ENCODE peak calls at places on chromosomes 13 and 19, in six cellular contexts. W is K562, Q is A549, Y is HepG2, T is GM12878, F is endothelial cell of umbilical vein. D is an unnamed sample.

GRCh38 chr13:30017880-30018279 is 167.5 kb upstream of the UBL3 start:
- DNase-seq in W (no peak), Q (no peak), Y (no peak), T (no peak), F (no peak), D (no peak)

GRCh38 chr19:35935911-35936737 is at the start of gene LRFN3:
- DNase-seq in W (peak; percentile 54), Q (peak; percentile 94), Y (peak; percentile 21), T (no peak), F (peak; percentile 45), D (peak; percentile 20)

GRCh38 chr13:73421310-73421912 is 362.6 kb downstream of the KLF5 start:
- DNase-seq in W (no peak), Q (no peak), Y (no peak), T (no peak), F (no peak), D (no peak)

GRCh38 chr19:4695224-4695731 is 25.1 kb upstream of the MYDGF start:
- DNase-seq in W (no peak), Q (no peak), Y (no peak), T (no peak), F (no peak), D (no peak)

GRCh38 chr13:113800576-113800926 is 41.5 kb downstream of the TMEM255B start:
- DNase-seq in W (no peak), Q (no peak), Y (no peak), T (no peak), F (no peak), D (no peak)

GRCh38 chr19:14472202-14472961 is 2.8 kb downstream of the PTGER1 start:
- DNase-seq in W (peak; percentile 86), Q (peak; percentile 57), Y (no peak), T (no peak), F (peak; percentile 51), D (peak; percentile 92)

GRCh38 chr13:110290811-110291210 is 16.1 kb downstream of the COL4A1 start:
- DNase-seq in W (no peak), Q (no peak), Y (no peak), T (no peak), F (no peak), D (no peak)

GRCh38 chr13:25135896-25136295 is 36.2 kb downstream of the AMER2 start:
- DNase-seq in W (no peak), Q (no peak), Y (no peak), T (no peak), F (no peak), D (no peak)

GRCh38 chr13:81488021-81488420 is 1147.1 kb upstream of the SPRY2 start:
- DNase-seq in W (no peak), Q (no peak), Y (no peak), T (no peak), F (no peak), D (no peak)

GRCh38 chr13:83183439-83184149 is 698.7 kb downstream of the SLITRK1 start:
- DNase-seq in W (no peak), Q (no peak), Y (no peak), T (no peak), F (no peak), D (no peak)

GRCh38 chr13:63636231-63636993 is 2220.8 kb upstream of the PCDH20 start:
- DNase-seq in W (no peak), Q (peak; percentile 0), Y (no peak), T (peak; percentile 8), F (peak; percentile 45), D (no peak)

GRCh38 chr19:53388168-53388567 is 6.8 kb upstream of the ZNF765 start:
- DNase-seq in W (no peak), Q (no peak), Y (no peak), T (no peak), F (no peak), D (no peak)

GRCh38 chr19:17671906-17672305 is 16.2 kb downstream of the UNC13A start:
- DNase-seq in W (peak; percentile 79), Q (no peak), Y (peak; percentile 24), T (no peak), F (peak; percentile 38), D (peak; percentile 42)

GRCh38 chr13:62512194-62513141 is 1096.8 kb upstream of the PCDH20 start:
- DNase-seq in W (peak; percentile 9), Q (peak; percentile 1), Y (peak; percentile 29), T (peak; percentile 24), F (peak; percentile 9), D (peak; percentile 67)
- TF ChIP-seq MYC in W (no peak), Q (no peak), Y (no peak), T (peak; percentile 24), F (no peak), D (peak; percentile 90)

DNA sequence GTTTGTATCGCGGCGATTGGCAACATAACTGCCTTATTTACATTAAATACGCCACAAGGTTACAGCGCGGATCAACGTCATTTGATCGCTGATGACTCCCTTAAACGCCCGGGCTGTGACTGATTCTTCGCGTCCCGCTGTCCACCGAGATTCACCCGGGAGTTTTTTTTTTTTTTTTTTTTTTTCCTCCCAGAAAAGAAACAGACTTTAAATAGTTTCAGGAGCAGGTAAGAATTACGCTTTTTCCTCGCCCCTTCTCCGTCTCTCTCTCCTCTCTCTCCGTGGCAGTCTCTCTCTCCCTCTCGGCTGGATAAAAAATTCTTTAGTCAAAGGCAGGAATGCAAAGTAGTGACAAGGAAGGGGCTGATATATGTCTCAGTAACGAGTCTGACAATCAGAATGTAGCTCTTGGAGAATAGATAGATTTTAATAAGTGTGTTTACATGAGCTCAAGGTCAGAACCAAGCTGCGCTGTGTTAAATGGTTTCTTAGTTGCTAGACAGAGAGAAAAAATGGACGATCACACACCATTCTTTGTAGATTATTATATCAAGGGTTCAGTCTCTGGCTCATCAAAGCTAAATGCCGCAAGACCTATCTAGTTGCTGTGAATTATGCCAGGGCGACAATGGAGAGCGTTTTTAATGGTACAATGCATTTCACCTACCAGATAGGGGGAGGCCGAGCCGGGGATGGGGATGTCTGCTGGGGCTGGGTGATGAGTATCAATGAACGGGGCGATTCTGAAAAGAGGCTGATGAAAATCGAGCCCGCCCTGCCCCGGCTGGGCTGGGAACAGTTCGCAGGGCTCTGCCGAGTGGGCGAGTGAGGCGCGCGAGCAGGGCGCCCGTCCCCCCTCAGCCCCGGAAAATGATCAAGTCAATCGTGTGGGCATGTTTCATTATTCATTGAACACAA is 147.2 kb upstream of the ZNF536 start:
- DNase-seq in W (no peak), Q (peak; percentile 47), Y (no peak), T (no peak), F (no peak), D (no peak)
- H3K4me3 ChIP-seq in W (no peak overlapping the region), Q (peak overlapping the region; percentile 71), Y (no peak overlapping the region), T (no peak overlapping the region), F (no peak overlapping the region), D (no peak overlapping the region)

GRCh38 chr19:48967346-48968178 is 2.5 kb downstream of the FTL start:
- DNase-seq in W (peak; percentile 80), Q (peak; percentile 60), Y (peak; percentile 74), T (no peak), F (no peak), D (peak; percentile 55)

GRCh38 chr19:48965033-48965805 is at the start of gene FTL:
- DNase-seq in W (peak; percentile 99), Q (peak; percentile 99), Y (peak; percentile 95), T (peak; percentile 82), F (peak; percentile 96), D (peak; percentile 97)

GRCh38 chr19:48966541-48967345 is 1.6 kb downstream of the FTL start:
- DNase-seq in W (peak; percentile 70), Q (no peak), Y (no peak), T (no peak), F (no peak), D (peak; percentile 39)

GRCh38 chr19:48964205-48965032 is 690 bp upstream of the FTL start:
- DNase-seq in W (peak; percentile 83), Q (peak; percentile 63), Y (peak; percentile 34), T (no peak), F (no peak), D (no peak)

DNA sequence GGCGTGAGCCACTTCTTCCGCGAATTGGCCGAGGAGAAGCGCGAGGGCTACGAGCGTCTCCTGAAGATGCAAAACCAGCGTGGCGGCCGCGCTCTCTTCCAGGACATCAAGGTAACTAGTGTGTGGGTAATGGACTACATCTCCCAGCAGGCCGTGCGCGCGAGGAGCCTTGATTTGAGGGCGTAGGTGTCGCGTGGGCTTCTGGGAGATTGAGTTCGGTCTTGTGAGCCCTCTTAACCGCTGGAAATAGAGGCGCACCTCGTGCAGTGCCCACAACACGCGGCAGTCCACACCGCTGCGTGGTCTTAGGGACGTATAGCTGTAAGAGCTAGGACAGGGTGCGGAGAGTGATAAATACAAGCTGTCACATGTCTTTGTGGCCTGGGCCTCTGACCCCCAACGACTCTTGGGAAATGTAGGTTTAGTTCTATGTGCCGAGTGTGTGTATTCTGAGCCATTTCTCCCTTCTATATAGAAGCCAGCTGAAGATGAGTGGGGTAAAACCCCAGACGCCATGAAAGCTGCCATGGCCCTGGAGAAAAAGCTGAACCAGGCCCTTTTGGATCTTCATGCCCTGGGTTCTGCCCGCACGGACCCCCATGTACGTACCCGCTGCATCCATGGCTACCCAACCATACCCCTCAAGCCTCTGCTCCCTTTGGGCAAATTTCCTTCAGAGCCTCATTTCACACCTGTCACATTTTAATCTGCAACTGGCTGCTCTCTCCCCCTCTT is 864 bp downstream of the FTL start:
- DNase-seq in W (peak; percentile 88), Q (peak; percentile 49), Y (peak; percentile 58), T (peak; percentile 72), F (peak; percentile 85), D (peak; percentile 88)
- TF ChIP-seq POLR2A in W (no peak), Q (no peak), Y (no peak), T (peak; percentile 79), F (peak; percentile 79), D (no peak)

DNA sequence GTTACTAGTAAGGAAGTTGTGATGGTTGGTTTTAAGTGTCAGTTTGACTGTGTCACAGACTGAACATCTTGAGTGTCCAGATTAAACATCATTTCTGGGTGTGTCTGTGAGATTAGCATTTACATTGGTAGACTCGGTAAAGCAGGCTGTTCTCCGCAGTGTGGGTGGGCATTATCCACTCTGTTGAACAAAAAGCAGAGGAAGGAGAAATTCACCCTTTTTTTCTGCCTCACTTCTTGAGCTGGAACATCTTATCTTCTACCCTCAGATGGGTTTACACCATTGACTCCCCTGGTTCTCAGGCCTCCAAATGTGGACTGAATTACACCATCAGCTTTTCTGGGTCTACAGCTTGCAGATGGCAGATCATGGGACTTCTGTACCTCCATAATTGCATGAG is 63.7 kb upstream of the ZDHHC20 start:
- DNase-seq in W (peak; percentile 81), Q (no peak), Y (no peak), T (no peak), F (no peak), D (no peak)
- TF ChIP-seq MYC in W (no peak), Q (no peak), Y (no peak), T (no peak), F (no peak), D (no peak)

GRCh38 chr19:1675633-1676350 is 23.4 kb upstream of the TCF3 start:
- DNase-seq in W (peak; percentile 65), Q (no peak), Y (no peak), T (no peak), F (no peak), D (no peak)
- H3K4me3 ChIP-seq in W (peak overlapping the region; percentile 38), Q (peak overlapping the region; percentile 48), Y (no peak overlapping the region), T (no peak overlapping the region), F (no peak overlapping the region), D (no peak overlapping the region)

GRCh38 chr13:33003458-33004019 is 12.7 kb upstream of the KL start:
- DNase-seq in W (no peak), Q (no peak), Y (no peak), T (no peak), F (no peak), D (no peak)

GRCh38 chr13:32997399-32997798 is 18.8 kb upstream of the KL start:
- DNase-seq in W (no peak), Q (no peak), Y (no peak), T (no peak), F (no peak), D (no peak)

GRCh38 chr13:33004454-33004853 is 11.8 kb upstream of the KL start:
- DNase-seq in W (no peak), Q (no peak), Y (no peak), T (no peak), F (peak; percentile 32), D (no peak)

GRCh38 chr13:33000365-33000764 is 15.9 kb upstream of the KL start:
- DNase-seq in W (no peak), Q (no peak), Y (no peak), T (no peak), F (no peak), D (no peak)
- TF ChIP-seq POLR2A in W (no peak), Q (no peak), Y (no peak), T (no peak), F (no peak), D (no peak)

D was measured in NB4.